ENCODE peak calls at places on chromosomes 13 and 19, in six cellular contexts. Y is suprapubic skin; D is activated naive CD4-positive, alpha-beta T cell treated with anti-CD3 and anti-CD28 coated beads for 36 hours; L is activated CD4-positive, CD25-positive, alpha-beta regulatory T cell treated with anti-CD3 and anti-CD28 coated beads, Interleukin-2, amount 50 U/mL, for 16 hours; N is head of caudate nucleus; Q is Right ventricle myocardium superior. I is an unnamed sample.

GRCh38 chr19:1936916-1937610 is 3.9 kb upstream of the CSNK1G2 start:
- DNase-seq in Y (no peak), D (no peak), L (no peak), N (no peak), Q (no peak), I (no peak)

GRCh38 chr19:311813-312261 is 20.6 kb upstream of the PLPP2 start:
- DNase-seq in Y (no peak), D (no peak), L (no peak), N (no peak), Q (peak), I (no peak)

GRCh38 chr13:80132741-80133601 is 208.0 kb downstream of the SPRY2 start:
- DNase-seq in Y (no peak), D (no peak), L (no peak), N (peak), Q (peak), I (peak)

GRCh38 chr13:110361365-110361911 is 54.4 kb downstream of the COL4A2 start:
- DNase-seq in Y (no peak), D (no peak), L (no peak), N (no peak), Q (peak), I (no peak)

GRCh38 chr19:1041272-1041834 is 1.4 kb downstream of the ABCA7 start:
- DNase-seq in Y (no peak), D (no peak), L (no peak), N (no peak), Q (no peak), I (no peak)

GRCh38 chr13:112510987-112511715 is 76.8 kb downstream of the TUBGCP3 start:
- DNase-seq in Y (no peak), D (peak), L (no peak), N (no peak), Q (no peak), I (no peak)

GRCh38 chr13:45512148-45512498 is 47.4 kb downstream of the COG3 start:
- DNase-seq in Y (no peak), D (no peak), L (no peak), N (no peak), Q (no peak), I (no peak)

GRCh38 chr13:44273991-44274810 is 99.4 kb upstream of the SERP2 start:
- DNase-seq in Y (no peak), D (peak), L (no peak), N (no peak), Q (no peak), I (no peak)

GRCh38 chr13:44004881-44005280 is 125.2 kb downstream of the LACC1 start:
- DNase-seq in Y (no peak), D (no peak), L (no peak), N (no peak), Q (no peak), I (no peak)

GRCh38 chr19:33156354-33156753 is 24.4 kb downstream of the WDR88 start:
- DNase-seq in Y (no peak), D (no peak), L (no peak), N (no peak), Q (no peak), I (no peak)

GRCh38 chr19:42295831-42296525 is 6.0 kb upstream of the PRR19 start:
- DNase-seq in Y (peak), D (peak), L (peak), N (peak), Q (peak), I (peak)

GRCh38 chr13:33355470-33355869 is 69.9 kb upstream of the STARD13 start:
- DNase-seq in Y (no peak), D (no peak), L (no peak), N (no peak), Q (no peak), I (no peak)

GRCh38 chr19:35260694-35261304 is 8.0 kb upstream of the USF2 start:
- DNase-seq in Y (peak), D (peak), L (no peak), N (no peak), Q (no peak), I (no peak)

GRCh38 chr13:73334459-73334858 is 275.7 kb downstream of the KLF5 start:
- DNase-seq in Y (no peak), D (no peak), L (no peak), N (no peak), Q (no peak), I (no peak)

GRCh38 chr13:97266328-97266727 is 44.2 kb downstream of the MBNL2 start:
- DNase-seq in Y (no peak), D (no peak), L (no peak), N (no peak), Q (no peak), I (no peak)

GRCh38 chr13:95896302-95896701 is 156.9 kb downstream of the UGGT2 start:
- DNase-seq in Y (no peak), D (no peak), L (no peak), N (no peak), Q (no peak), I (no peak)

I was measured in Caco-2.